ENCODE peak calls at places on chromosomes 13 and 19, in nine cellular contexts. L, A, P, R, C, I, Q, S and Y are unnamed samples.

GRCh38 chr13:51674276-51674675 is 90.0 kb downstream of the WDFY2 start:
- DNase-seq in S (no peak), L (no peak), Q (no peak), C (peak; percentile 11), A (no peak), R (no peak), I (no peak), P (no peak), Y (no peak)

GRCh38 chr13:91922969-91923592 is 524.7 kb downstream of the GPC5 start:
- DNase-seq in I (no peak), S (no peak), P (peak; percentile 2), A (no peak), Q (peak; percentile 10), L (no peak), R (no peak), C (no peak), Y (no peak)

GRCh38 chr19:19535311-19536191 is 2.5 kb upstream of the CILP2 start:
- DNase-seq in C (no peak), A (no peak), R (no peak), I (no peak), L (no peak), S (no peak), P (no peak), Q (no peak), Y (no peak)

GRCh38 chr19:17846146-17846545 is 1.6 kb downstream of the JAK3 start:
- DNase-seq in S (no peak), P (no peak), L (no peak), Q (no peak), I (no peak), A (peak; percentile 81), R (no peak), C (no peak), Y (no peak)

GRCh38 chr19:41853768-41854167 is 6.3 kb upstream of the RPS19 start:
- DNase-seq in I (no peak), A (no peak), P (no peak), L (no peak), R (no peak), C (no peak), Q (no peak), S (no peak), Y (no peak)

GRCh38 chr13:40981361-40981760 is 37.8 kb downstream of the ELF1 start:
- DNase-seq in A (no peak), P (no peak), C (no peak), R (no peak), L (no peak), I (no peak), S (peak; percentile 93), Q (no peak), Y (no peak)

GRCh38 chr13:45681101-45681500 is 21.0 kb upstream of the CBY2 start:
- DNase-seq in L (no peak), C (no peak), I (no peak), R (no peak), S (no peak), P (no peak), A (no peak), Q (no peak), Y (no peak)

GRCh38 chr13:60230593-60230992 is 66.9 kb upstream of the DIAPH3 start:
- DNase-seq in S (no peak), A (no peak), Q (no peak), C (no peak), R (no peak), P (no peak), L (no peak), I (no peak), Y (no peak)

GRCh38 chr13:36858285-36858684 is 39.3 kb downstream of the RFXAP start:
- DNase-seq in Q (peak; percentile 37), P (peak; percentile 63), S (peak; percentile 73), R (no peak), L (peak; percentile 14), C (no peak), A (no peak), I (no peak), Y (no peak)

GRCh38 chr13:19173752-19174151 is 7.9 kb downstream of the TUBA3C start:
- DNase-seq in P (no peak), C (no peak), Q (no peak), L (no peak), I (no peak), S (no peak), A (no peak), R (no peak), Y (no peak)

GRCh38 chr13:105721056-105721455 is 814.4 kb downstream of the EFNB2 start:
- DNase-seq in L (no peak), R (no peak), I (no peak), A (no peak), C (no peak), S (no peak), P (no peak), Q (no peak), Y (no peak)

GRCh38 chr13:91652389-91652788 is 254.0 kb downstream of the GPC5 start:
- DNase-seq in A (no peak), L (no peak), R (no peak), I (no peak), P (no peak), S (no peak), C (no peak), Q (no peak), Y (no peak)

GRCh38 chr19:13208131-13208963 is 58.1 kb downstream of the IER2 start:
- DNase-seq in S (peak; percentile 72), R (peak; percentile 41), P (no peak), Q (no peak), A (peak; percentile 82), L (no peak), C (no peak), I (peak; percentile 55), Y (peak; percentile 78)

GRCh38 chr13:90594694-90595093 is 752.8 kb upstream of the MIR17HG start:
- DNase-seq in Q (no peak), S (no peak), R (no peak), I (no peak), C (no peak), L (no peak), P (no peak), A (no peak), Y (no peak)